ENCODE peak calls at places on chromosomes 7 and 10, in ten cellular contexts. V is esophagus squamous epithelium; P is sigmoid colon; N is prostate gland; L is activated T-cell treated with anti-CD3 and anti-CD28 coated beads, Interleukin-2, amount 50 U/mL, for 48 hours; Z is hepatic stellate cell; K is GM23338; A is LHCN-M2; H is HEK293T; U is SHP77. C is an unnamed sample.

GRCh38 chr7:39645482-39646407 is 22.4 kb downstream of the RALA start:
- DNase-seq in V (no peak), P (no peak), N (no peak), L (no peak), Z (no peak), K (no peak), A (no peak), H (no peak), U (no peak), C (no peak)

GRCh38 chr7:153193144-153193595 is 433.6 kb downstream of the ACTR3B start:
- DNase-seq in V (no peak), P (peak; percentile 67), N (no peak), L (peak; percentile 21), Z (no peak), K (peak; percentile 71), A (no peak), H (peak; percentile 83), U (peak; percentile 29), C (no peak)

GRCh38 chr7:19754521-19755116 is 18.8 kb downstream of the TMEM196 start:
- DNase-seq in V (no peak), P (no peak), N (no peak), L (no peak), Z (no peak), K (peak; percentile 70), A (peak; percentile 61), H (peak; percentile 8), U (peak; percentile 47), C (peak; percentile 27)

GRCh38 chr10:130871406-130871805 is 440.1 kb downstream of the TCERG1L start:
- DNase-seq in V (no peak), P (peak; percentile 12), N (no peak), L (no peak), Z (no peak), K (no peak), A (no peak), H (no peak), U (no peak), C (no peak)

GRCh38 chr7:157358041-157358752 is 21.4 kb downstream of the DNAJB6 start:
- DNase-seq in V (no peak), P (no peak), N (no peak), L (no peak), Z (no peak), K (no peak), A (peak; percentile 22), H (no peak), U (no peak), C (peak; percentile 37)

GRCh38 chr10:22779331-22780019 is 65.1 kb upstream of the PIP4K2A start:
- DNase-seq in V (no peak), P (no peak), N (no peak), L (no peak), Z (no peak), K (no peak), A (peak; percentile 22), H (no peak), U (no peak), C (no peak)

GRCh38 chr10:46285300-46285699 is 1.5 kb upstream of the ANTXRL start:
- DNase-seq in V (no peak), P (peak; percentile 7), N (no peak), L (peak; percentile 7), Z (no peak), K (no peak), A (no peak), H (no peak), U (no peak), C (no peak)

GRCh38 chr7:85290252-85290651 is 103.4 kb upstream of the SEMA3D start:
- DNase-seq in V (no peak), P (no peak), N (no peak), L (no peak), Z (no peak), K (no peak), A (no peak), H (no peak), U (no peak), C (no peak)

GRCh38 chr10:13439771-13440708 is 88.8 kb downstream of the BEND7 start:
- DNase-seq in V (no peak), P (peak; percentile 66), N (peak; percentile 49), L (peak; percentile 76), Z (peak; percentile 56), K (peak; percentile 83), A (peak; percentile 27), H (peak; percentile 88), U (peak; percentile 2), C (peak; percentile 43)

GRCh38 chr7:1224093-1224702 is 8.5 kb upstream of the UNCX start:
- DNase-seq in V (no peak), P (no peak), N (no peak), L (no peak), Z (no peak), K (peak; percentile 71), A (no peak), H (no peak), U (no peak), C (no peak)

GRCh38 chr7:37027557-37028341 is 303.5 kb upstream of the AOAH start:
- DNase-seq in V (no peak), P (no peak), N (no peak), L (no peak), Z (no peak), K (peak; percentile 14), A (no peak), H (no peak), U (no peak), C (no peak)

GRCh38 chr7:157253850-157254249 is 83.0 kb upstream of the DNAJB6 start:
- DNase-seq in V (no peak), P (no peak), N (peak; percentile 90), L (no peak), Z (no peak), K (no peak), A (no peak), H (no peak), U (peak; percentile 88), C (no peak)

GRCh38 chr10:74058658-74059057 is 60.7 kb downstream of the VCL start:
- DNase-seq in V (no peak), P (no peak), N (no peak), L (no peak), Z (no peak), K (no peak), A (peak; percentile 37), H (no peak), U (no peak), C (no peak)

GRCh38 chr7:94301024-94301588 is 93.6 kb upstream of the COL1A2 start:
- DNase-seq in V (no peak), P (peak; percentile 91), N (peak; percentile 5), L (no peak), Z (peak; percentile 78), K (peak; percentile 82), A (peak; percentile 99), H (peak; percentile 60), U (no peak), C (peak; percentile 88)

GRCh38 chr7:27656724-27657123 is 6.0 kb downstream of the HIBADH start:
- DNase-seq in V (no peak), P (no peak), N (no peak), L (no peak), Z (no peak), K (no peak), A (no peak), H (no peak), U (no peak), C (no peak)

GRCh38 chr7:29957921-29958320 is 31.7 kb downstream of the SCRN1 start:
- DNase-seq in V (no peak), P (no peak), N (no peak), L (no peak), Z (no peak), K (no peak), A (no peak), H (no peak), U (peak; percentile 34), C (no peak)

C was measured in mammary epithelial cell.